ENCODE peak calls at places on chromosomes 5 and 9, in seven cellular contexts. L, M, P, Y, Q, V and I are unnamed samples.

GRCh38 chr5:168288349-168289245 is 2.8 kb upstream of the WWC1 start:
- DNase-seq in L (no peak), M (no peak), P (no peak), Y (no peak), Q (no peak), V (no peak), I (no peak)

GRCh38 chr5:73280386-73280785 is 107.4 kb downstream of the TMEM174 start:
- DNase-seq in L (no peak), M (no peak), P (no peak), Y (no peak), Q (no peak), V (no peak), I (no peak)

GRCh38 chr5:78178356-78178755 is 116.1 kb downstream of the AP3B1 start:
- DNase-seq in L (no peak), M (no peak), P (no peak), Y (no peak), Q (no peak), V (no peak), I (no peak)

GRCh38 chr5:116494784-116495480 is 79.7 kb downstream of the SEMA6A start:
- DNase-seq in L (no peak), M (no peak), P (no peak), Y (no peak), Q (no peak), V (no peak), I (no peak)

GRCh38 chr5:42555797-42556196 is 132.6 kb downstream of the GHR start:
- DNase-seq in L (no peak), M (no peak), P (no peak), Y (no peak), Q (no peak), V (no peak), I (no peak)

GRCh38 chr9:123326662-123327093 is 29.3 kb upstream of the CRB2 start:
- DNase-seq in L (no peak), M (no peak), P (no peak), Y (no peak), Q (no peak), V (no peak), I (no peak)

GRCh38 chr5:168273056-168273980 is 18.1 kb upstream of the WWC1 start:
- DNase-seq in L (no peak), M (no peak), P (no peak), Y (no peak), Q (no peak), V (no peak), I (no peak)

GRCh38 chr5:132773114-132773513 is 3.9 kb downstream of the SEPTIN8 start:
- DNase-seq in L (no peak), M (no peak), P (no peak), Y (no peak), Q (no peak), V (no peak), I (no peak)

GRCh38 chr5:1919750-1920149 is 37.0 kb upstream of the IRX4 start:
- DNase-seq in L (no peak), M (no peak), P (no peak), Y (no peak), Q (no peak), V (no peak), I (no peak)